ENCODE peak calls at places on chromosome 2, in four cellular contexts. D is K562, W is HepG2, A is GM12878. O is an unnamed sample.

GRCh38 chr2:222794585-222795579 is 66.0 kb upstream of the ACSL3 start:
- DNase-seq in A (no peak), W (peak), D (no peak), O (no peak)

GRCh38 chr2:67215214-67215613 is 181.9 kb upstream of the ETAA1 start:
- DNase-seq in A (no peak), W (peak), D (peak), O (peak)

GRCh38 chr2:57450170-57450569 is 596.4 kb upstream of the VRK2 start:
- DNase-seq in A (no peak), W (no peak), D (no peak), O (no peak)

GRCh38 chr2:218169757-218170546 is 3.2 kb upstream of the CXCR1 start:
- DNase-seq in W (peak), D (no peak), A (no peak), O (no peak)

GRCh38 chr2:121746071-121746578 is 9.3 kb upstream of the TSN start:
- DNase-seq in A (no peak), W (no peak), D (no peak), O (no peak)

GRCh38 chr2:178380763-178381162 is 70.2 kb downstream of the PRKRA start:
- DNase-seq in D (no peak), W (no peak), A (no peak), O (no peak)

GRCh38 chr2:218444692-218445357 is 25.9 kb downstream of the VIL1 start:
- DNase-seq in D (no peak), A (no peak), W (peak), O (no peak)

GRCh38 chr2:7012141-7012809 is 95.1 kb downstream of the RNF144A start:
- DNase-seq in A (no peak), D (no peak), W (no peak), O (no peak)

GRCh38 chr2:217878865-217879595 is 123.8 kb downstream of the TNS1 start:
- DNase-seq in A (no peak), D (no peak), W (no peak), O (no peak)

GRCh38 chr2:180077295-180077906 is 70.3 kb upstream of the CWC22 start:
- DNase-seq in D (peak), A (no peak), W (peak), O (peak)

GRCh38 chr2:201781583-201782051 is 884 bp upstream of the ALS2 start:
- DNase-seq in D (no peak), W (no peak), A (no peak), O (peak)

GRCh38 chr2:45841752-45842407 is 190.4 kb downstream of the PRKCE start:
- DNase-seq in W (no peak), D (no peak), A (no peak), O (no peak)

GRCh38 chr2:158953926-158954763 is 14.3 kb upstream of the TANC1 start:
- DNase-seq in A (no peak), D (no peak), W (peak), O (peak)

GRCh38 chr2:218879881-218880748 is 537 bp upstream of the WNT10A start:
- DNase-seq in W (no peak), A (peak), D (peak), O (no peak)

GRCh38 chr2:120421830-120422175 is 75.9 kb downstream of the INHBB start:
- DNase-seq in A (no peak), D (no peak), W (no peak), O (no peak)

GRCh38 chr2:187502467-187502866 is 51.8 kb downstream of the TFPI start:
- DNase-seq in D (no peak), A (no peak), W (no peak), O (no peak)

GRCh38 chr2:215904101-215904500 is 109.2 kb downstream of the MREG start:
- DNase-seq in A (no peak), D (no peak), W (no peak), O (no peak)

GRCh38 chr2:16441431-16441830 is 224.2 kb downstream of the CYRIA start:
- DNase-seq in A (no peak), D (no peak), W (no peak), O (no peak)

GRCh38 chr2:105385703-105386540 is 12.9 kb downstream of the FHL2 start:
- DNase-seq in A (no peak), D (no peak), W (peak), O (no peak)

GRCh38 chr2:197777823-197778407 is 7.2 kb downstream of the BOLL start:
- DNase-seq in D (peak), W (peak), A (peak), O (no peak)

GRCh38 chr2:45793564-45793963 is 142.1 kb downstream of the PRKCE start:
- DNase-seq in W (peak), A (no peak), D (no peak), O (no peak)

GRCh38 chr2:2739231-2739795 is 408.2 kb upstream of the MYT1L start:
- DNase-seq in A (no peak), W (no peak), D (no peak), O (no peak)

GRCh38 chr2:161090401-161090800 is 69.8 kb upstream of the TANK start:
- DNase-seq in D (no peak), A (no peak), W (no peak), O (no peak)

DNA sequence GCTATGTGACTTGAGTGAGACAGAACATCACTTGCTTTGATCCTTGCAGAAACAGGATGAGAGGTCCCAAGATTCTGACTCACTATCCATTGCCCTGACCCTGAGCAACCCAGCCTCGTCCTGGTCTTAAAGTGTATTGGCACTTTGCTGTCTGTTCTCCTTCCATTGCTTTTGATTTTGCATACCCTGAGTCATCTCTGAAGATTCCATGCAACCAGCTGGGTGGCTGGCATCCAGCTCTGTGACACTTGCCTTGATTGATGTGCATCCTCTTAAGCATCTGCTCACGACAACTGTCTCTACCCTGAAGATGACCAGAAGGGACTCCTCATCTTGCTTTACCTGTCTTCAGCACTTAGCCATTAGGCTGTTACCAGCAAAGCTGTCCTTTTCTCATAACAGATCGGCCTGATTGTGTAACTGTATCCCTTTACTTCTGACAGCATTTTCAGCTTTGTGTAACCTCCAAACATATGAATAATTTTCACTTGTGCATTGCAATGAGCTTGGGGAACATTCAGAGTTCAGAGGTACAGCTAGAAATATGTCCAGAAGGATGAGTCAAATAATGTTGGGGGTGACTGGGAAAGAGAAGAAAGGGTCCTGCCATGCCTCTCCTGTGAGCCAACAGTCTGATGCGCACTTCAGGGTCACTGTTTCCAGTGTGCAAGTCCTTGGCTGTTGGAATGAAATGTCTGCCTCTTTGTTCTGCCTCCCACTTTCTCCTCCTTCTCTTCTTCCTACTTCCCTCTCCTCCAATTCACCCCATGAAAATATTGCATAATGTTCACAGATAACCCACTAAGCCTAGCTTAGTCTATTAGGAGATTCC is 249.7 kb upstream of the OSR1 start:
- DNase-seq in A (no peak), W (no peak), D (no peak), O (no peak)
- TF ChIP-seq TARDBP in A (no peak), W (no peak), D (no peak), O (no peak)

GRCh38 chr2:86350751-86351150 is 13.3 kb upstream of the REEP1 start:
- DNase-seq in W (no peak), D (no peak), A (no peak), O (no peak)
- TF ChIP-seq TARDBP in W (no peak), D (no peak), A (no peak), O (no peak)

GRCh38 chr2:74101574-74102300 is 46.0 kb downstream of the BOLA3 start:
- DNase-seq in D (no peak), A (no peak), W (no peak), O (no peak)
- TF ChIP-seq TARDBP in D (no peak), A (no peak), W (no peak), O (no peak)

GRCh38 chr2:20229322-20230201 is 4.6 kb upstream of the SDC1 start:
- DNase-seq in W (no peak), A (no peak), D (no peak), O (no peak)
- TF ChIP-seq TARDBP in W (no peak), A (no peak), D (no peak), O (peak)